ENCODE peak calls at places on chromosomes 7 and 10, in nine cellular contexts. One of them, this sample, is unnamed. For H3K36me3, the result is how much of the 10 kb centered on the place peaks cover.

GRCh38 chr10:47240173-47240572 is 59.8 kb upstream of the GDF10 start:
- DNase-seq in IMR-90: no peak
- DNase-seq in colonic mucosa: no peak
- DNase-seq in pancreas: no peak
- DNase-seq in brain microvascular endothelial cell: no peak
- DNase-seq in NT2/D1: no peak
- DNase-seq in PC-9: no peak
- DNase-seq in sigmoid colon: no peak
- DNase-seq in cardiac muscle cell: no peak
- DNase-seq in this sample: no peak

GRCh38 chr7:28979791-28980190 is 21.7 kb upstream of the TRIL start:
- DNase-seq in NT2/D1: no peak
- DNase-seq in IMR-90: no peak
- DNase-seq in PC-9: no peak
- DNase-seq in brain microvascular endothelial cell: no peak
- DNase-seq in colonic mucosa: no peak
- DNase-seq in cardiac muscle cell: no peak
- DNase-seq in pancreas: no peak
- DNase-seq in sigmoid colon: no peak
- DNase-seq in this sample: no peak

GRCh38 chr7:148156248-148156647 is 434.3 kb upstream of the C7orf33 start:
- DNase-seq in colonic mucosa: no peak
- DNase-seq in IMR-90: peak
- DNase-seq in sigmoid colon: no peak
- DNase-seq in brain microvascular endothelial cell: peak
- DNase-seq in pancreas: no peak
- DNase-seq in cardiac muscle cell: peak
- DNase-seq in PC-9: no peak
- DNase-seq in NT2/D1: no peak
- DNase-seq in this sample: peak

GRCh38 chr10:124566981-124567835 is 105.6 kb downstream of the LHPP start:
- DNase-seq in cardiac muscle cell: no peak
- DNase-seq in IMR-90: no peak
- DNase-seq in brain microvascular endothelial cell: no peak
- DNase-seq in colonic mucosa: no peak
- DNase-seq in PC-9: no peak
- DNase-seq in NT2/D1: no peak
- DNase-seq in sigmoid colon: peak
- DNase-seq in pancreas: no peak
- DNase-seq in this sample: no peak

GRCh38 chr10:100598166-100598565 is 62.4 kb downstream of the HIF1AN start:
- DNase-seq in colonic mucosa: no peak
- DNase-seq in IMR-90: no peak
- DNase-seq in PC-9: no peak
- DNase-seq in pancreas: no peak
- DNase-seq in cardiac muscle cell: no peak
- DNase-seq in brain microvascular endothelial cell: no peak
- DNase-seq in sigmoid colon: no peak
- DNase-seq in NT2/D1: no peak
- DNase-seq in this sample: no peak

GRCh38 chr7:7157177-7157886 is 25.0 kb upstream of the C1GALT1 start:
- DNase-seq in colonic mucosa: no peak
- DNase-seq in cardiac muscle cell: no peak
- DNase-seq in pancreas: no peak
- DNase-seq in brain microvascular endothelial cell: peak
- DNase-seq in NT2/D1: no peak
- DNase-seq in sigmoid colon: no peak
- DNase-seq in IMR-90: peak
- DNase-seq in PC-9: no peak
- DNase-seq in this sample: no peak

GRCh38 chr7:87316846-87317545 is 28.5 kb upstream of the CROT start:
- DNase-seq in NT2/D1: no peak
- DNase-seq in colonic mucosa: no peak
- DNase-seq in sigmoid colon: no peak
- DNase-seq in pancreas: no peak
- DNase-seq in brain microvascular endothelial cell: peak
- DNase-seq in cardiac muscle cell: no peak
- DNase-seq in IMR-90: peak
- DNase-seq in PC-9: peak
- DNase-seq in this sample: no peak

GRCh38 chr7:22105550-22105949 is 159.9 kb upstream of the CDCA7L start:
- DNase-seq in pancreas: no peak
- DNase-seq in NT2/D1: no peak
- DNase-seq in IMR-90: no peak
- DNase-seq in brain microvascular endothelial cell: no peak
- DNase-seq in PC-9: no peak
- DNase-seq in colonic mucosa: no peak
- DNase-seq in sigmoid colon: no peak
- DNase-seq in cardiac muscle cell: no peak
- DNase-seq in this sample: no peak

GRCh38 chr7:121116399-121116798 is 127.9 kb downstream of the CPED1 start:
- DNase-seq in PC-9: no peak
- DNase-seq in brain microvascular endothelial cell: no peak
- DNase-seq in sigmoid colon: no peak
- DNase-seq in NT2/D1: no peak
- DNase-seq in cardiac muscle cell: no peak
- DNase-seq in pancreas: no peak
- DNase-seq in colonic mucosa: no peak
- DNase-seq in IMR-90: no peak
- DNase-seq in this sample: no peak

GRCh38 chr7:102988631-102989030 is 75.8 kb downstream of the LRRC17 start:
- DNase-seq in IMR-90: no peak
- DNase-seq in brain microvascular endothelial cell: no peak
- DNase-seq in PC-9: no peak
- DNase-seq in sigmoid colon: no peak
- DNase-seq in NT2/D1: no peak
- DNase-seq in cardiac muscle cell: no peak
- DNase-seq in colonic mucosa: no peak
- DNase-seq in pancreas: no peak
- DNase-seq in this sample: no peak

GRCh38 chr7:48261696-48262095 is 90.4 kb downstream of the ABCA13 start:
- DNase-seq in NT2/D1: no peak
- DNase-seq in colonic mucosa: no peak
- DNase-seq in cardiac muscle cell: no peak
- DNase-seq in PC-9: no peak
- DNase-seq in IMR-90: no peak
- DNase-seq in sigmoid colon: no peak
- DNase-seq in pancreas: no peak
- DNase-seq in brain microvascular endothelial cell: no peak
- DNase-seq in this sample: no peak

GRCh38 chr7:120320218-120320961 is 47.4 kb downstream of the KCND2 start:
- DNase-seq in IMR-90: no peak
- DNase-seq in colonic mucosa: no peak
- DNase-seq in cardiac muscle cell: no peak
- DNase-seq in brain microvascular endothelial cell: no peak
- DNase-seq in NT2/D1: no peak
- DNase-seq in pancreas: no peak
- DNase-seq in PC-9: no peak
- DNase-seq in sigmoid colon: no peak
- DNase-seq in this sample: no peak

GRCh38 chr10:24396396-24396795 is 187.5 kb downstream of the KIAA1217 start:
- DNase-seq in pancreas: no peak
- DNase-seq in sigmoid colon: no peak
- DNase-seq in PC-9: no peak
- DNase-seq in brain microvascular endothelial cell: no peak
- DNase-seq in colonic mucosa: no peak
- DNase-seq in NT2/D1: no peak
- DNase-seq in IMR-90: no peak
- DNase-seq in cardiac muscle cell: no peak
- DNase-seq in this sample: no peak

GRCh38 chr10:47363781-47364180 is 15.6 kb downstream of the RBP3 start:
- DNase-seq in cardiac muscle cell: no peak
- DNase-seq in sigmoid colon: no peak
- DNase-seq in PC-9: no peak
- DNase-seq in brain microvascular endothelial cell: no peak
- DNase-seq in NT2/D1: no peak
- DNase-seq in IMR-90: no peak
- DNase-seq in pancreas: no peak
- DNase-seq in colonic mucosa: no peak
- DNase-seq in this sample: peak

DNA sequence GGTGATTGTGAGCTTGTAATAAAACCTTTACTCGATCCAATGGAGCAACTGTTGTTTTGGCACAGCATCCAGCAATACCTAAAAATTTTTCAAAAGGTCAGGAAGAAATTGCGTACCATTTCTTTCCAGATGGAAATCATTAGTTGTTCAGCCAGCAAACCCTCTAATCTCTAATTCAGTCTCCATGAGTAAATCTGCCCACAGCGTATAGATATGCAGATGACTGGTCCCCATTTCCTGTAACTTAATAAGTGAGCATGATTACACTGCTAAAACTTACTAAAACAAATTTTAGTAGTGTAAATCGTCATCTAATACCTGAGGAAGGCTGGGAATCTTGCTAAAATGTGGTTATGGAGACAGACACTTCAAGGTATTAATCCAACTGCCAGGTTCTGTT is 10.6 kb downstream of the SLC25A16 start:
- DNase-seq in colonic mucosa: no peak
- DNase-seq in pancreas: no peak
- DNase-seq in PC-9: no peak
- DNase-seq in cardiac muscle cell: no peak
- DNase-seq in sigmoid colon: no peak
- DNase-seq in brain microvascular endothelial cell: peak
- DNase-seq in IMR-90: peak
- DNase-seq in NT2/D1: no peak
- DNase-seq in this sample: no peak
- H3K36me3 ChIP-seq in colonic mucosa: under half
- H3K36me3 ChIP-seq in pancreas: under half
- H3K36me3 ChIP-seq in PC-9: under half
- H3K36me3 ChIP-seq in cardiac muscle cell: under half
- H3K36me3 ChIP-seq in sigmoid colon: under half
- H3K36me3 ChIP-seq in brain microvascular endothelial cell: under half
- H3K36me3 ChIP-seq in IMR-90: under half
- H3K36me3 ChIP-seq in NT2/D1: under half
- H3K36me3 ChIP-seq in this sample: under half

GRCh38 chr7:93146036-93146435 is 2.1 kb downstream of the SAMD9L start:
- DNase-seq in pancreas: no peak
- DNase-seq in cardiac muscle cell: no peak
- DNase-seq in colonic mucosa: no peak
- DNase-seq in NT2/D1: no peak
- DNase-seq in sigmoid colon: no peak
- DNase-seq in PC-9: no peak
- DNase-seq in IMR-90: no peak
- DNase-seq in brain microvascular endothelial cell: no peak
- DNase-seq in this sample: no peak

GRCh38 chr7:93145324-93145723 is 2.9 kb downstream of the SAMD9L start:
- DNase-seq in colonic mucosa: no peak
- DNase-seq in IMR-90: no peak
- DNase-seq in pancreas: no peak
- DNase-seq in PC-9: no peak
- DNase-seq in cardiac muscle cell: no peak
- DNase-seq in brain microvascular endothelial cell: no peak
- DNase-seq in sigmoid colon: no peak
- DNase-seq in NT2/D1: no peak
- DNase-seq in this sample: no peak

GRCh38 chr7:93138576-93138975 is 9.6 kb downstream of the SAMD9L start:
- DNase-seq in colonic mucosa: no peak
- DNase-seq in cardiac muscle cell: no peak
- DNase-seq in pancreas: no peak
- DNase-seq in PC-9: no peak
- DNase-seq in NT2/D1: no peak
- DNase-seq in sigmoid colon: no peak
- DNase-seq in brain microvascular endothelial cell: no peak
- DNase-seq in IMR-90: no peak
- DNase-seq in this sample: no peak

GRCh38 chr7:93142127-93142526 is 6.1 kb downstream of the SAMD9L start:
- DNase-seq in colonic mucosa: no peak
- DNase-seq in IMR-90: no peak
- DNase-seq in cardiac muscle cell: no peak
- DNase-seq in NT2/D1: no peak
- DNase-seq in brain microvascular endothelial cell: no peak
- DNase-seq in pancreas: no peak
- DNase-seq in PC-9: peak
- DNase-seq in sigmoid colon: no peak
- DNase-seq in this sample: no peak

DNA sequence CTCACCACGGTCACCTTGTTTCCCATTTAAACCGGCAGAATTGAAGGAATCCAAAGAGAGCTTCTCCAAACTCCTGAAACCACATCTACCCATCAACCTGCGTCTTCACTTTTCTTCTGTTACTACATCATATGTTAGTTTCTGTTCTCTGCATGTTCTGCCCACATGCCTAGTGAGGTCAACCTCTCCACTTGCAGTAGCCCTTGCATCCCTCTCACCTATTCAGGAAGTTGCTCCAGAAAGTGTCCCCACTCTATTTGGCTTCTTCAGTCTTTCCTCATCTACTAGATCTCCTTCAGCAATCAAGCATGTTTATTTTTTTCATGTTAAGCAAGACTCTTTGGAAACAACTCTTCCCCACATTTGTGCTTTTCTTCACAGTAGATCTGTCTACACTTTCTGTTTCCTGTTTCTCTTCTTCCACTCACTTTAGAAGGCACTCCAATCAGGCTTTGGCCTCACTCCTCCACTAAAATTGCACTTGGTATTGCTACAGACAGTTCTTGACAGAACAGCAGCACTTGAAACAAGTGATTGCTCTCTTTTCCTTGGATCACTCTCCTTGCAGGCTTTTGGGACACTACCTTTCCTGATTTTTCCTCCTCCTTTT is 7.5 kb downstream of the SAMD9L start:
- DNase-seq in brain microvascular endothelial cell: no peak
- DNase-seq in colonic mucosa: no peak
- DNase-seq in PC-9: no peak
- DNase-seq in pancreas: no peak
- DNase-seq in sigmoid colon: no peak
- DNase-seq in IMR-90: no peak
- DNase-seq in NT2/D1: no peak
- DNase-seq in cardiac muscle cell: no peak
- DNase-seq in this sample: no peak
- H3K36me3 ChIP-seq in brain microvascular endothelial cell: under half
- H3K36me3 ChIP-seq in colonic mucosa: under half
- H3K36me3 ChIP-seq in PC-9: under half
- H3K36me3 ChIP-seq in pancreas: under half
- H3K36me3 ChIP-seq in sigmoid colon: under half
- H3K36me3 ChIP-seq in IMR-90: under half
- H3K36me3 ChIP-seq in NT2/D1: under half
- H3K36me3 ChIP-seq in cardiac muscle cell: under half
- H3K36me3 ChIP-seq in this sample: under half

DNA sequence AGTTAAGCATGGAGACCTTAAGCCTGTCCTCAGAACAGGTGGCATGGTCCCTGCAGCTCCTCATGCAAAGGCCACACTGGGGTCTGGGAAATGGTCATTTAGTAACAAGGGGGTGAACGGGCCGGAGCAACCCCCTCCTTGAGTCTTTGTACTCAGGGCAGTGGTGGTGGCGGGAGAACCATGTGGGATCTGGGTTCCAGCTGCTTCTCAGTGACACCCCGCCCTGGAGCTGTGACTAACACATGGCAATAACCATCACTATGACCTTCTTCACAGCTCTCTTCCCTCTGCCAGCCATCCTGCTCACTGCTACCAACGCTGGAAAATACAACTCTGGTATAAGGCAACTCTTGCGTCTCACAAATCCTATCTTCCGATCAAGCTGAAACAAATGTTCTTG is 203.4 kb upstream of the FRMD4A start:
- DNase-seq in IMR-90: no peak
- DNase-seq in NT2/D1: no peak
- DNase-seq in pancreas: no peak
- DNase-seq in sigmoid colon: no peak
- DNase-seq in brain microvascular endothelial cell: no peak
- DNase-seq in PC-9: no peak
- DNase-seq in colonic mucosa: no peak
- DNase-seq in cardiac muscle cell: no peak
- DNase-seq in this sample: no peak
- H3K36me3 ChIP-seq in IMR-90: under half
- H3K36me3 ChIP-seq in NT2/D1: under half
- H3K36me3 ChIP-seq in pancreas: under half
- H3K36me3 ChIP-seq in sigmoid colon: under half
- H3K36me3 ChIP-seq in brain microvascular endothelial cell: under half
- H3K36me3 ChIP-seq in PC-9: under half
- H3K36me3 ChIP-seq in colonic mucosa: under half
- H3K36me3 ChIP-seq in cardiac muscle cell: under half
- H3K36me3 ChIP-seq in this sample: under half

GRCh38 chr7:158782638-158783490 is 46.4 kb downstream of the ESYT2 start:
- DNase-seq in IMR-90: peak
- DNase-seq in NT2/D1: peak
- DNase-seq in brain microvascular endothelial cell: peak
- DNase-seq in PC-9: peak
- DNase-seq in pancreas: no peak
- DNase-seq in colonic mucosa: no peak
- DNase-seq in cardiac muscle cell: peak
- DNase-seq in sigmoid colon: peak
- DNase-seq in this sample: peak
- H3K36me3 ChIP-seq in IMR-90: under half
- H3K36me3 ChIP-seq in NT2/D1: half or more
- H3K36me3 ChIP-seq in brain microvascular endothelial cell: under half
- H3K36me3 ChIP-seq in PC-9: under half
- H3K36me3 ChIP-seq in pancreas: under half
- H3K36me3 ChIP-seq in colonic mucosa: under half
- H3K36me3 ChIP-seq in cardiac muscle cell: under half
- H3K36me3 ChIP-seq in sigmoid colon: under half
- H3K36me3 ChIP-seq in this sample: under half